ENCODE peak calls at places on chromosomes 12 and 14, in six cellular contexts. B is mammary epithelial cell, D is uterus, N is spleen, W is kidney epithelial cell, G is transverse colon. I is an unnamed sample.

GRCh38 chr14:91371011-91371989 is 46.3 kb downstream of the CCDC88C start:
- DNase-seq in B (no peak), D (no peak), N (no peak), W (no peak), G (no peak), I (no peak)

GRCh38 chr14:92439551-92440344 is 73.8 kb upstream of the RIN3 start:
- DNase-seq in B (no peak), D (no peak), N (no peak), W (no peak), G (no peak), I (peak; percentile 42)

GRCh38 chr14:37889087-37889486 is 293.7 kb downstream of the TTC6 start:
- DNase-seq in B (no peak), D (no peak), N (no peak), W (no peak), G (no peak), I (peak; percentile 32)

GRCh38 chr12:102816816-102817434 is 100.1 kb downstream of the PAH start:
- DNase-seq in B (peak; percentile 13), D (no peak), N (no peak), W (no peak), G (no peak), I (no peak)

GRCh38 chr12:93713060-93713459 is 35.9 kb downstream of the CRADD start:
- DNase-seq in B (no peak), D (no peak), N (no peak), W (no peak), G (no peak), I (no peak)

GRCh38 chr12:69101505-69101904 is 137.9 kb upstream of the CPSF6 start:
- DNase-seq in B (no peak), D (no peak), N (no peak), W (no peak), G (no peak), I (no peak)

GRCh38 chr14:69652942-69653680 is 41.7 kb downstream of the SUSD6 start:
- DNase-seq in B (no peak), D (no peak), N (peak; percentile 81), W (no peak), G (peak; percentile 55), I (no peak)

GRCh38 chr14:77848031-77848430 is 48.1 kb downstream of the ADCK1 start:
- DNase-seq in B (no peak), D (no peak), N (no peak), W (peak; percentile 31), G (no peak), I (no peak)

GRCh38 chr14:95915326-95915725 is 38.7 kb downstream of the TUNAR start:
- DNase-seq in B (no peak), D (no peak), N (no peak), W (no peak), G (no peak), I (no peak)

GRCh38 chr12:100185361-100185894 is 15.2 kb upstream of the ACTR6 start:
- DNase-seq in B (no peak), D (no peak), N (no peak), W (no peak), G (no peak), I (no peak)

GRCh38 chr12:120183211-120183631 is 11.3 kb downstream of the GCN1 start:
- DNase-seq in B (no peak), D (no peak), N (no peak), W (no peak), G (no peak), I (no peak)

GRCh38 chr12:58293308-58293983 is 352.1 kb downstream of the ATP23 start:
- DNase-seq in B (no peak), D (no peak), N (no peak), W (no peak), G (no peak), I (no peak)

GRCh38 chr12:71683633-71684032 is 2.2 kb upstream of the TMEM19 start:
- DNase-seq in B (no peak), D (no peak), N (no peak), W (no peak), G (no peak), I (no peak)

GRCh38 chr12:12724421-12725085 is 7.4 kb downstream of the CDKN1B start:
- DNase-seq in B (no peak), D (no peak), N (peak; percentile 96), W (no peak), G (no peak), I (no peak)

GRCh38 chr12:105617141-105617540 is 286.6 kb downstream of the C12orf75 start:
- DNase-seq in B (no peak), D (no peak), N (no peak), W (no peak), G (no peak), I (no peak)

GRCh38 chr12:125797421-125798175 is 732.4 kb downstream of the AACS start:
- DNase-seq in B (no peak), D (no peak), N (no peak), W (peak; percentile 0), G (no peak), I (no peak)

GRCh38 chr12:63955831-63956685 is 111.6 kb downstream of the SRGAP1 start:
- DNase-seq in B (no peak), D (peak; percentile 75), N (no peak), W (peak; percentile 10), G (no peak), I (no peak)

GRCh38 chr12:123076604-123077297 is 74.1 kb downstream of the PITPNM2 start:
- DNase-seq in B (peak; percentile 37), D (no peak), N (no peak), W (no peak), G (no peak), I (no peak)

GRCh38 chr12:90631581-90631980 is 323.4 kb downstream of the CCER1 start:
- DNase-seq in B (no peak), D (no peak), N (no peak), W (no peak), G (no peak), I (no peak)

GRCh38 chr14:75216427-75217006 is 40.1 kb upstream of the TMED10 start:
- DNase-seq in B (no peak), D (no peak), N (no peak), W (no peak), G (no peak), I (no peak)

GRCh38 chr12:122964439-122965257 is 1.6 kb downstream of the ABCB9 start:
- DNase-seq in B (no peak), D (no peak), N (no peak), W (no peak), G (no peak), I (no peak)

GRCh38 chr14:49893309-49894213 is 679 bp downstream of the ARF6 start:
- DNase-seq in B (peak; percentile 60), D (peak; percentile 45), N (peak; percentile 95), W (no peak), G (peak; percentile 74), I (peak; percentile 65)

GRCh38 chr14:103155013-103155412 is 31.8 kb downstream of the TNFAIP2 start:
- DNase-seq in B (peak; percentile 58), D (no peak), N (no peak), W (no peak), G (peak; percentile 34), I (peak; percentile 81)

GRCh38 chr12:104825408-104825807 is 132.7 kb downstream of the SLC41A2 start:
- DNase-seq in B (peak; percentile 14), D (no peak), N (no peak), W (no peak), G (no peak), I (no peak)

GRCh38 chr12:12357697-12358476 is 1.0 kb downstream of the BORCS5 start:
- DNase-seq in B (peak; percentile 35), D (no peak), N (no peak), W (no peak), G (no peak), I (no peak)

GRCh38 chr12:538731-539539 is 79.2 kb downstream of the B4GALNT3 start:
- DNase-seq in B (peak; percentile 75), D (no peak), N (peak; percentile 86), W (no peak), G (peak; percentile 90), I (peak; percentile 64)

GRCh38 chr12:62910549-62911169 is 24.3 kb downstream of the PPM1H start:
- DNase-seq in B (no peak), D (no peak), N (no peak), W (no peak), G (no peak), I (no peak)

GRCh38 chr12:27148373-27148772 is 66.0 kb upstream of the C12orf71 start:
- DNase-seq in B (no peak), D (no peak), N (no peak), W (no peak), G (no peak), I (no peak)

GRCh38 chr12:27148791-27149190 is 66.4 kb upstream of the C12orf71 start:
- DNase-seq in B (no peak), D (no peak), N (no peak), W (no peak), G (no peak), I (no peak)

DNA sequence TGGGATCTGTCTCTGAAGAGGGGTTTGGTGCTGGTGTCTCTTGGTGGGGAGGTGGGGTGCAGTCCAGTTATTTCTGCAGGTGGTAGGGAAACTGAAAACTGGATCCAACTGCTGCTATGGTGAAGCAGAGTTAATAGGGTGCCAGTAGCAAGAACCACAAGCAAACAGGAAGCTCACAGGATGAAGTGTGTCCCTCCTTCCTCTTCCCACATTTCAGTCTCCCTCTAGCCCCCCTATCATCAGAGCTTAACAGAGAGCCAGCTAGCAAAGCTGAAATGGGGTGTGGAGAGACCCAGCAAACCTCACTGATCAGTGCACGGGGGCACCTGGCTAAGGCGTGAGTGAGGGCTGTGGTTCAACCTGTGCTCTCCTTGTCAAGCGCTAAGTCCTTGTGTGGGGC is 69.1 kb upstream of the C12orf71 start:
- DNase-seq in B (no peak), D (no peak), N (no peak), W (no peak), G (no peak), I (no peak)
- H3K27me3 ChIP-seq in B (no peaks in the 10 kb centered on the region), D (no peaks in the 10 kb centered on the region), N (no peaks in the 10 kb centered on the region), W (no peaks in the 10 kb centered on the region), G (no peaks in the 10 kb centered on the region), I (no peaks in the 10 kb centered on the region)

DNA sequence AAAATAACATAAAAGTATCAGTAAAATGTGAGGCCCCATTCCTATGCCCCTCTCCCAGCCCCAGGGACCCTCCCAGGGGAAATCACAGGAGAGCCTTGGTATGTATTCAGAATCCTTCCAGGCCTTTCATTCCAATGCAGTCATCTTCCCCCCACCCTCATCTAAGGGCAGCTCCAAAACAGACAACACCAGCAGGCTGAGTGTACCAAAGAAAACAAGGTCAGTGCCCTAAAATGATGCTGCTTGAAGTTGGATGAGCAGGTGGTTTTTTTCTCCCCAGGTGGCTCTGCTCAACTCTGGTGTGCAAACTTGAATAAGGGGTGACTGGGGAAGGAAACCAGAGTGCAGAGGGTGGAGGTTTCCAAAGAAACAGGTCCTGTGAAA is 56.2 kb downstream of the TSPAN9 start:
- DNase-seq in B (no peak), D (peak; percentile 66), N (peak; percentile 1), W (no peak), G (no peak), I (no peak)
- H3K27me3 ChIP-seq in B (no peaks in the 10 kb centered on the region), D (no peaks in the 10 kb centered on the region), N (no peaks in the 10 kb centered on the region), W (no peaks in the 10 kb centered on the region), G (no peaks in the 10 kb centered on the region), I (no peaks in the 10 kb centered on the region)

DNA sequence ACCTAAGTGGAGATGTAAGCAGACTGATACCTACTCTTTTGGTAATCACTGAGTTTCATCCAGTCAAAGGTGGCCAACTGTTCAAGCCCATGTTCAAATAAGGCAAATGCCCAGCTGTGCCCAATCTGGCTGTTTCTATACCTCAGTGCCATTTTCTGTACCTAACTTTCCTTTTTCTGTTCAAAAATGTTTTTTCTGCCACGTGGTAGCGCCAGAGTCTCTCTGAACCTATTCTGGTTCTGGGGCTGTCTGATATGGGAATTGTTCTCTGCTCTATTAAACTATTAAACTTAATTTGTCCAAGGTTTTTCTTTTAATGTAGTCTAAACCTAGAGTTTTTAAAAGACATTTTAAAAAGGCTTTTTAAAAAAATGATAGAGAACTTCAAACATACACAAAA is 391.2 kb downstream of the NOVA1 start:
- DNase-seq in B (no peak), D (no peak), N (no peak), W (no peak), G (no peak), I (no peak)
- H3K27me3 ChIP-seq in B (peaks cover 4% of the 10 kb centered on the region), D (no peaks in the 10 kb centered on the region), N (peaks cover 11% of the 10 kb centered on the region), W (peaks cover 27% of the 10 kb centered on the region), G (peaks cover 21% of the 10 kb centered on the region), I (peaks cover 4% of the 10 kb centered on the region)

GRCh38 chr12:132288516-132289188 is 40.7 kb downstream of the GALNT9 start:
- DNase-seq in B (no peak), D (no peak), N (peak; percentile 46), W (no peak), G (no peak), I (peak; percentile 26)
- H3K27me3 ChIP-seq in B (no peaks in the 10 kb centered on the region), D (no peaks in the 10 kb centered on the region), N (peaks cover 10% of the 10 kb centered on the region), W (peaks cover 49% of the 10 kb centered on the region), G (peaks cover 14% of the 10 kb centered on the region), I (peaks cover 16% of the 10 kb centered on the region)

I was measured in heart left ventricle.